ENCODE peak calls at places on chromosomes 1 and 21, in five cellular contexts. K is K562, R is SK-N-SH, Z is HCT116, V is H1. O is an unnamed sample.

GRCh38 chr1:246681822-246682221 is 42.4 kb upstream of the SCCPDH start:
- DNase-seq in K (no peak), R (peak), Z (no peak), V (no peak), O (no peak)

GRCh38 chr1:54811066-54811465 is 9.9 kb upstream of the TTC22 start:
- DNase-seq in K (no peak), R (no peak), Z (no peak), V (no peak), O (no peak)

GRCh38 chr1:167043752-167044488 is 46.3 kb downstream of the GPA33 start:
- DNase-seq in K (peak), R (peak), Z (no peak), V (no peak), O (peak)

GRCh38 chr1:77605246-77606026 is 77.0 kb downstream of the ZZZ3 start:
- DNase-seq in K (no peak), R (no peak), Z (no peak), V (no peak), O (peak)

GRCh38 chr1:232769718-232770117 is 35.5 kb upstream of the MAP10 start:
- DNase-seq in K (no peak), R (no peak), Z (no peak), V (no peak), O (no peak)

GRCh38 chr1:84582802-84583587 is 8.8 kb upstream of the CTBS start:
- DNase-seq in K (peak), R (peak), Z (no peak), V (no peak), O (peak)

GRCh38 chr1:54396280-54396903 is 9.8 kb downstream of the SSBP3 start:
- DNase-seq in K (no peak), R (no peak), Z (no peak), V (no peak), O (no peak)

GRCh38 chr1:7363481-7363880 is 407.6 kb upstream of the VAMP3 start:
- DNase-seq in K (no peak), R (no peak), Z (no peak), V (no peak), O (no peak)

GRCh38 chr1:108357802-108358201 is 92.3 kb upstream of the NBPF6 start:
- DNase-seq in K (peak), R (no peak), Z (no peak), V (no peak), O (no peak)

GRCh38 chr1:109300650-109301151 is 6.1 kb downstream of the MYBPHL start:
- DNase-seq in K (peak), R (no peak), Z (no peak), V (no peak), O (no peak)

GRCh38 chr1:240993004-240993403 is 364.0 kb downstream of the RGS7 start:
- DNase-seq in K (no peak), R (no peak), Z (no peak), V (no peak), O (no peak)

GRCh38 chr21:29499734-29500343 is 201.1 kb downstream of the BACH1 start:
- DNase-seq in K (peak), R (peak), Z (peak), V (peak), O (no peak)

GRCh38 chr1:45929257-45929687 is 125.9 kb downstream of the MAST2 start:
- DNase-seq in K (peak), R (no peak), Z (peak), V (peak), O (no peak)

GRCh38 chr1:14140800-14141526 is 441.0 kb downstream of the PRDM2 start:
- DNase-seq in K (no peak), R (no peak), Z (no peak), V (no peak), O (no peak)

GRCh38 chr21:46121286-46122221 is 23.6 kb downstream of the COL6A2 start:
- DNase-seq in K (no peak), R (peak), Z (no peak), V (no peak), O (no peak)

GRCh38 chr1:171188388-171189266 is 3.5 kb downstream of the FMO2 start:
- DNase-seq in K (peak), R (peak), Z (peak), V (no peak), O (peak)

GRCh38 chr1:111953797-111954196 is 35.7 kb downstream of the KCND3 start:
- DNase-seq in K (no peak), R (no peak), Z (no peak), V (no peak), O (no peak)

GRCh38 chr21:31892686-31893085 is 19.9 kb downstream of the HUNK start:
- DNase-seq in K (no peak), R (no peak), Z (no peak), V (no peak), O (no peak)

GRCh38 chr21:31893841-31894240 is 21.0 kb downstream of the HUNK start:
- DNase-seq in K (no peak), R (no peak), Z (no peak), V (no peak), O (peak)

GRCh38 chr21:31894441-31894840 is 21.6 kb downstream of the HUNK start:
- DNase-seq in K (no peak), R (peak), Z (no peak), V (no peak), O (no peak)

GRCh38 chr21:31897311-31897710 is 24.5 kb downstream of the HUNK start:
- DNase-seq in K (no peak), R (no peak), Z (no peak), V (no peak), O (no peak)

DNA sequence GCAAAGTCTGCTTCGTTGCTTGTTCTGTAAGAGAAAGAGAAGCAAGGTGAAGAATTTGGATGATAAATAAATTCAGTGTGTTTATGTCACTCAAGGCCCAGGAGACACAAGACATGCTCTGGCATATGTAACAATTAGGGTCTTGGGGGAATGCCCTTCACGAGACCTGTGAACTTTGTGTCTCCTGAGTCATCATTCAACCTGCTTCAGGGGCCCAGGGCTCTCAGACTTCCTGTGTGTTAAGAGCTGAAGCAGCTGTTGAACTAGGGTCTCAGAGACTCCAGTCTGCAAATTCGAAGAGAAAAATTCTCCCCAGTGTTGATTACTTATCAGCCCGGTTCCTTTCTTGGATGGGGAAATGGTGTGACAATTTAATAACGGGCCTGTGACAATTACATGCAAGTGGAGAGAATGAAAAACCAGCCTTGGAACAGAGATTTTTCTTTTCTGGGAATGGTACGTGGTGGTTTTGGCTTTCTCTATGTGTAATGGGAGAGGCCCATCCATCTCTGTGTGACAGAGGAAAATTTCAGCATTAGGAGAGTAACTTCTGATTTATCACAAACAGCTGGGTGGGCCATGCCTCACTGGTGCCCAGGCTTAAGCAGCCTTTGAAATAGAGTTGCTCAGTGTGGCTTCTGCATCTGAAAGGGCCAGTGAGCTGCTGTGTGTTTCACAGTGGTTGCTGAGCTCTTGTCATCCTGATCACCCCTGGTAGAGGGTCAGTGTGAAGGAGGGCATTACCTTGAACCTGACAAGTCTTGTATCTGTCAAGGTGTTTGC is 22.4 kb downstream of the HUNK start:
- DNase-seq in K (no peak), R (no peak), Z (no peak), V (no peak), O (no peak)
- TF ChIP-seq JUND in K (no peak), R (no peak), Z (no peak), V (no peak), O (no peak)

GRCh38 chr1:1336931-1337792 is 6.1 kb downstream of the TAS1R3 start:
- DNase-seq in K (no peak), R (no peak), Z (no peak), V (no peak), O (no peak)

GRCh38 chr1:1336446-1336845 is 5.4 kb downstream of the TAS1R3 start:
- DNase-seq in K (no peak), R (no peak), Z (no peak), V (no peak), O (no peak)

GRCh38 chr1:1335792-1336248 is 4.7 kb downstream of the TAS1R3 start:
- DNase-seq in K (no peak), R (no peak), Z (no peak), V (no peak), O (no peak)

GRCh38 chr1:1338278-1338677 is 7.2 kb downstream of the TAS1R3 start:
- DNase-seq in K (no peak), R (no peak), Z (no peak), V (no peak), O (no peak)

DNA sequence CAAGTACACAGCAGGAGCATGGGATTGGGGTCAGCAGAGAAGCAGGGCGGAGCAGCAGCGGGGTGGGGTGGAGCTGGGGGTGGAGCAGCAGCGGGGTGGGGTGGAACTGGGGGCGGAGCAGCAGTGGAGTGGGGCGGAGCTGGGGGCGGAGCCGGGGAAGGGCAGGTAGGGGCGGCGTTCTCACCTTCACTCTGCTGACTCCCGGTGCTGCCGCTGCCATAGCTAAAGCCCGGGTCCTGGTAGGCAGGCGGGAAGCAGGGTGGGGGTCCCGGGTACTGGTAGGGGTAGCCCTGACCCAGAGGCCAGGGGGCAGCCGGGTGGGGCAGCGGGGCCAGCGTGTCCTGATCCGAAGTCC is 6.7 kb downstream of the TAS1R3 start:
- DNase-seq in K (peak), R (peak), Z (peak), V (no peak), O (peak)
- TF ChIP-seq JUND in K (no peak), R (no peak), Z (no peak), V (no peak), O (no peak)

GRCh38 chr21:43598416-43599120 is 60.7 kb downstream of the HSF2BP start:
- DNase-seq in K (no peak), R (no peak), Z (no peak), V (no peak), O (no peak)

GRCh38 chr21:43596616-43597015 is 62.7 kb downstream of the HSF2BP start:
- DNase-seq in K (no peak), R (no peak), Z (no peak), V (no peak), O (no peak)

GRCh38 chr21:43599728-43600127 is 59.6 kb downstream of the HSF2BP start:
- DNase-seq in K (no peak), R (no peak), Z (no peak), V (no peak), O (no peak)

GRCh38 chr21:43597845-43598244 is 61.4 kb downstream of the HSF2BP start:
- DNase-seq in K (no peak), R (no peak), Z (no peak), V (no peak), O (no peak)

DNA sequence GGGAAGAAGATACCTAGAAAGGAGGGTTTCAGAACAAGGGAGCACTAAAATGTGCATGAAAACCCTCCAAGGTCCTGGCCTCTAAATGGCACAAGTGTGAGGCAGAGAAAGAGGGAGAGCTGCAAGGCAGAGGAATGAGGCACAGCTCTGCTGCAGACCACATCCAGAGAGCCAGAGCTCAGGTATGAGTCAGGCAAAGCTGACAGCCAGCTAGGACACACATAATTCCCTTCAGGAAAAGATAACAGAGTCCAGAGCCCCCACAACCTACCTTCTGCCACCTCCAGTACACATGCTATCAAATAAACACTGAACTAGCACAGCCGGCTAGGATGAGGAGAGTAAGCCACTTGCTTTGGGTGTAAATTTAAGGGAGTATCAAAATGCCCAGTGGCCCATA is 62.2 kb downstream of the HSF2BP start:
- DNase-seq in K (no peak), R (no peak), Z (no peak), V (no peak), O (no peak)
- TF ChIP-seq JUND in K (no peak), R (peak), Z (no peak), V (no peak), O (no peak)

DNA sequence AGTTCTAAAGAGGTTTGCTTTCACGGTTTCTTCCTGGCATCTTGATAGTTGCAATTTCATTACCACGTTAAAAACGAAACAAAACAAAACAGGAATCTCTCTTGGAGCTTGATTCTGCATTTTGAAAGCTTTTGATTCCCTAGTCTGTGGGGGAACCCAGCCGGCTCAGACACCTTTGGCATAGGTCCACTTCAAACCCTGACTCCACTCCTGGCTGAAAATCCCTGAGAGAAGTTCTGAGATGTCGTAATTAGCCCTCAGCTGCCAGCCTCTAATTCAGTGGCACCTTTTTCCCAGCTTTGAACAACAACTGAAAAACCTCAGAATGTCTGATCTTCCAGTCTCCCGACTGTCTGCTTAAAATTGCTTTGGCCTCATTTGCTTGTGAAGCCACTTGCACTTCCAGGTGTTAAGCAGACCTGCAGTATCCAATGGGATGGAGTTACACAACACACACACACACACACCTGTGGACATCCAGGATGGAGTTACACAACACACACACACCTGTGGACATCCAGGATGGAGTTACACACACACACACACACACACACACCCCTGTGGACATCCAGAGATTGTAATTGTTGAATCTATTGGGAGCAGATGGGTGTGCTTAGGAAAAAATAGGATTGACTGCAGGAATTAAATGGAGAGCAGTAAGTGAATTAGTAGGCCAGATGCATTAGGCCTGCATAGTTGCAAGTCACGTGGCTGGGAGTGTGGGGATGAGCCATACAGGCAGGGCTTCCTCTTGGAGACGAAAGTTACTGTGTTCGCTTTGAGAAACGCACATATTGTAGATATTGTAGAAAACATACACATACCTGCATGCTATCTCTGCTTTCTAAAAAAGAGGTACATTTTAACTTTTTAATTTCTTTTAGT is 285.6 kb upstream of the FMN2 start:
- DNase-seq in K (no peak), R (peak), Z (no peak), V (no peak), O (no peak)
- TF ChIP-seq JUND in K (no peak), R (no peak), Z (no peak), V (no peak), O (no peak)

GRCh38 chr1:228352677-228353481 is 53.8 kb downstream of the TRIM11 start:
- DNase-seq in K (no peak), R (no peak), Z (no peak), V (no peak), O (no peak)

GRCh38 chr1:228350831-228351781 is 55.5 kb downstream of the TRIM11 start:
- DNase-seq in K (no peak), R (no peak), Z (no peak), V (no peak), O (no peak)

GRCh38 chr1:228353601-228354371 is 52.8 kb downstream of the TRIM11 start:
- DNase-seq in K (no peak), R (no peak), Z (no peak), V (no peak), O (no peak)

GRCh38 chr1:228350179-228350742 is 56.4 kb downstream of the TRIM11 start:
- DNase-seq in K (no peak), R (no peak), Z (no peak), V (no peak), O (no peak)

GRCh38 chr1:228351850-228352249 is 54.8 kb downstream of the TRIM11 start:
- DNase-seq in K (no peak), R (no peak), Z (no peak), V (no peak), O (no peak)
- TF ChIP-seq JUND in K (no peak), R (no peak), Z (no peak), V (no peak), O (no peak)

GRCh38 chr1:210876275-210876674 is 257.7 kb downstream of the KCNH1 start:
- DNase-seq in K (no peak), R (no peak), Z (no peak), V (no peak), O (no peak)
- TF ChIP-seq JUND in K (no peak), R (no peak), Z (no peak), V (no peak), O (no peak)

GRCh38 chr1:214135886-214136285 is 145.1 kb upstream of the SMYD2 start:
- DNase-seq in K (no peak), R (no peak), Z (no peak), V (no peak), O (no peak)
- TF ChIP-seq JUND in K (no peak), R (no peak), Z (no peak), V (no peak), O (no peak)

O was measured in T47D.